ENCODE peak calls at places on chromosomes 1 and 21, in five cellular contexts. N is tibial nerve, A is DMS153, I is NCI-H446, O is endothelial cell. J is an unnamed sample.

GRCh38 chr1:186566140-186566850 is 105.4 kb upstream of the PDC start:
- DNase-seq in N (no peak), A (no peak), I (no peak), O (no peak), J (no peak)

GRCh38 chr1:206541236-206541833 is 34.0 kb downstream of the RASSF5 start:
- DNase-seq in N (no peak), A (no peak), I (no peak), O (no peak), J (no peak)

GRCh38 chr1:43585596-43585995 is 54.9 kb downstream of the PTPRF start:
- DNase-seq in N (no peak), A (no peak), I (no peak), O (no peak), J (no peak)

GRCh38 chr1:168693872-168694238 is 35.2 kb downstream of the DPT start:
- DNase-seq in N (no peak), A (no peak), I (no peak), O (no peak), J (no peak)

GRCh38 chr21:35868869-35869223 is 191.5 kb downstream of the SETD4 start:
- DNase-seq in N (no peak), A (no peak), I (no peak), O (no peak), J (no peak)

GRCh38 chr1:48480504-48480903 is 8.5 kb upstream of the SPATA6 start:
- DNase-seq in N (no peak), A (no peak), I (no peak), O (no peak), J (no peak)

GRCh38 chr1:208430220-208430619 is 186.0 kb upstream of the PLXNA2 start:
- DNase-seq in N (no peak), A (no peak), I (no peak), O (no peak), J (no peak)

GRCh38 chr1:97186381-97186780 is 464.8 kb downstream of the PTBP2 start:
- DNase-seq in N (no peak), A (no peak), I (peak; percentile 26), O (peak; percentile 8), J (no peak)

GRCh38 chr1:10803971-10804820 is 7.8 kb upstream of the CASZ1 start:
- DNase-seq in N (no peak), A (peak; percentile 87), I (no peak), O (no peak), J (no peak)

GRCh38 chr1:46643368-46643775 is 24.8 kb downstream of the ATPAF1 start:
- DNase-seq in N (no peak), A (peak; percentile 98), I (peak; percentile 99), O (no peak), J (no peak)

GRCh38 chr1:68347415-68347814 is 102.3 kb downstream of the RPE65 start:
- DNase-seq in N (no peak), A (no peak), I (no peak), O (no peak), J (no peak)

GRCh38 chr1:230312676-230313075 is 113.5 kb downstream of the PGBD5 start:
- DNase-seq in N (no peak), A (no peak), I (no peak), O (no peak), J (no peak)

GRCh38 chr1:165827199-165828102 is at the start of gene UCK2:
- DNase-seq in N (peak; percentile 37), A (peak; percentile 78), I (peak; percentile 85), O (peak; percentile 81), J (peak; percentile 80)

GRCh38 chr21:46205121-46205520 is 20.9 kb upstream of the SPATC1L start:
- DNase-seq in N (no peak), A (no peak), I (no peak), O (no peak), J (peak; percentile 52)

GRCh38 chr1:220326578-220326977 is 54.3 kb upstream of the RAB3GAP2 start:
- DNase-seq in N (no peak), A (no peak), I (no peak), O (no peak), J (no peak)

GRCh38 chr1:178578541-178578940 is 65.6 kb downstream of the TEX35 start:
- DNase-seq in N (no peak), A (no peak), I (no peak), O (no peak), J (no peak)

GRCh38 chr21:46320331-46320801 is 3.3 kb downstream of the C21orf58 start:
- DNase-seq in N (no peak), A (no peak), I (no peak), O (no peak), J (no peak)

GRCh38 chr1:243415663-243416365 is 160.0 kb downstream of the SDCCAG8 start:
- DNase-seq in N (no peak), A (no peak), I (peak; percentile 90), O (no peak), J (no peak)

GRCh38 chr1:240337795-240338194 is 246.1 kb downstream of the FMN2 start:
- DNase-seq in N (no peak), A (no peak), I (no peak), O (no peak), J (no peak)

GRCh38 chr1:209176866-209177430 is 406.6 kb upstream of the CAMK1G start:
- DNase-seq in N (no peak), A (peak; percentile 23), I (no peak), O (no peak), J (no peak)

GRCh38 chr1:183310753-183311465 is 107.3 kb downstream of the NMNAT2 start:
- DNase-seq in N (no peak), A (no peak), I (peak; percentile 59), O (no peak), J (no peak)

GRCh38 chr1:4055677-4055967 is 155.6 kb upstream of the C1orf174 start:
- DNase-seq in N (no peak), A (no peak), I (no peak), O (no peak), J (no peak)

GRCh38 chr1:77341195-77341594 is 59.4 kb downstream of the AK5 start:
- DNase-seq in N (no peak), A (no peak), I (no peak), O (no peak), J (no peak)

GRCh38 chr1:33181038-33181861 is 593 bp downstream of the TRIM62 start:
- DNase-seq in N (no peak), A (no peak), I (peak; percentile 74), O (peak; percentile 47), J (no peak)

GRCh38 chr1:111904478-111905218 is 84.8 kb downstream of the KCND3 start:
- DNase-seq in N (no peak), A (peak; percentile 74), I (no peak), O (no peak), J (no peak)

J was measured in RWPE2.